ENCODE peak calls at places on chromosomes 7 and 10, in seven cellular contexts. Z, P, L, S, X, D and W are unnamed samples.
A peak's percentile ranks its signal among the peaks of the same experiment; 100 is the strongest.

GRCh38 chr7:152866791-152867481 is 107.4 kb downstream of the ACTR3B start:
- DNase-seq in Z (no peak), P (no peak), L (no peak), S (peak; percentile 8), X (no peak), D (peak; percentile 36), W (no peak)

GRCh38 chr7:4667776-4668509 is 14.2 kb upstream of the FOXK1 start:
- DNase-seq in Z (peak; percentile 90), P (no peak), L (peak; percentile 72), S (no peak), X (no peak), D (no peak), W (no peak)

GRCh38 chr7:77687100-77687746 is 9.0 kb upstream of the RSBN1L start:
- DNase-seq in Z (peak; percentile 85), P (no peak), L (peak; percentile 53), S (no peak), X (no peak), D (no peak), W (no peak)

GRCh38 chr10:132497788-132498561 is 39.6 kb upstream of the INPP5A start:
- DNase-seq in Z (no peak), P (no peak), L (no peak), S (no peak), X (peak; percentile 30), D (no peak), W (no peak)

GRCh38 chr7:88306590-88307048 is at the start of gene STEAP4:
- DNase-seq in Z (peak; percentile 0), P (peak; percentile 71), L (no peak), S (peak; percentile 81), X (peak; percentile 84), D (peak; percentile 77), W (peak; percentile 10)

GRCh38 chr7:80659120-80660055 is 20.9 kb downstream of the CD36 start:
- DNase-seq in Z (peak; percentile 62), P (peak; percentile 37), L (no peak), S (no peak), X (no peak), D (no peak), W (no peak)

GRCh38 chr7:27600247-27600646 is 62.4 kb downstream of the HIBADH start:
- DNase-seq in Z (no peak), P (no peak), L (no peak), S (no peak), X (no peak), D (no peak), W (no peak)

GRCh38 chr7:518630-519428 is 817 bp downstream of the PDGFA start:
- DNase-seq in Z (peak; percentile 71), P (peak; percentile 78), L (no peak), S (peak; percentile 89), X (peak; percentile 88), D (no peak), W (no peak)

GRCh38 chr7:123024989-123025758 is 29.7 kb upstream of the TAS2R16 start:
- DNase-seq in Z (no peak), P (no peak), L (no peak), S (no peak), X (no peak), D (no peak), W (no peak)

GRCh38 chr7:130781346-130781745 is 47.3 kb upstream of the KLF14 start:
- DNase-seq in Z (no peak), P (no peak), L (no peak), S (no peak), X (no peak), D (no peak), W (no peak)

GRCh38 chr10:117412469-117413005 is 37.3 kb upstream of the PDZD8 start:
- DNase-seq in Z (no peak), P (no peak), L (no peak), S (no peak), X (no peak), D (no peak), W (no peak)

GRCh38 chr7:33487998-33488682 is 358.8 kb downstream of the BBS9 start:
- DNase-seq in Z (no peak), P (no peak), L (no peak), S (no peak), X (no peak), D (no peak), W (no peak)

DNA sequence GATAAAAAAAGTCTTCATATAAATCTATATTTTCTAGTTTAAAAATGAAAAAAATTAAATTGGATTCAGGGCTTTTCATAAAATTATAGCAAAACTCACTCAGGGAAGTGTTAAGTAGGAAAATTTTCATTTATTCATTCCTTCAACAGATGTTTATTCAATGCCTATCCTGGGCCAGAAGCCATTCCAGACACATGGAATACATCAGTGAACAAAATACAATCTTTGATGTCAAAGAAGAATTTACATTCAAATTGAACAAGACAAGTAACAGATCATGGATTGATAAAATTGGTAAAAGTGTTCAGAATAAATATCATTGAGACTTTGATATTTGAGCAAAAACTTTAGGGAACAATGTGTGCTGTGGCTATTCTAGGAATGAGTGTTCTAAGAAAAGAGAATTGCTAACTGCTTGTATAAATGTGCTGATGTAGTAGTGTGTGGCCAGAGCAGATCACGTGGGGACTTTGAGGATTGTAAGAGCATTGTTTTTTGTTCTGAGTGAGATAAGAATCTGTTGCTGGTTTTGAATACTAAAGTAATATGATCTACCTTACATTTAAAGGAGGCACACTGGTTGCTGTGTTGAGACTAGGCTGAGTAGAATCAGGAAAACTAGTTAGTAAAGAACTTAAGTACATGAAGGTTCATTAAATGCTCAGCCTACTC is 957.2 kb downstream of the PCDH15 start:
- DNase-seq in Z (no peak), P (no peak), L (no peak), S (no peak), X (no peak), D (no peak), W (no peak)
- H3K27ac ChIP-seq in Z (no peak overlapping the region), P (no peak overlapping the region), L (no peak overlapping the region), S (no peak overlapping the region), X (no peak overlapping the region), D (no peak overlapping the region), W (no peak overlapping the region)

GRCh38 chr10:5507649-5508131 is 8.3 kb upstream of the CALML5 start:
- DNase-seq in Z (no peak), P (no peak), L (no peak), S (no peak), X (no peak), D (no peak), W (no peak)
- H3K27ac ChIP-seq in Z (no peak overlapping the region), P (no peak overlapping the region), L (no peak overlapping the region), S (no peak overlapping the region), X (no peak overlapping the region), D (no peak overlapping the region), W (peak overlapping the region; percentile 59)

GRCh38 chr10:3551761-3552160 is 233.2 kb downstream of the KLF6 start:
- DNase-seq in Z (no peak), P (no peak), L (no peak), S (no peak), X (no peak), D (no peak), W (no peak)
- H3K27ac ChIP-seq in Z (no peak overlapping the region), P (no peak overlapping the region), L (no peak overlapping the region), S (no peak overlapping the region), X (no peak overlapping the region), D (no peak overlapping the region), W (no peak overlapping the region)

GRCh38 chr10:29063806-29064644 is 224.8 kb upstream of the LYZL1 start:
- DNase-seq in Z (peak; percentile 52), P (no peak), L (no peak), S (no peak), X (no peak), D (no peak), W (no peak)
- H3K27ac ChIP-seq in Z (no peak overlapping the region), P (no peak overlapping the region), L (no peak overlapping the region), S (no peak overlapping the region), X (peak overlapping the region; percentile 21), D (no peak overlapping the region), W (no peak overlapping the region)

GRCh38 chr10:101066146-101066889 is 4.5 kb downstream of the KAZALD1 start:
- DNase-seq in Z (peak; percentile 57), P (peak; percentile 76), L (no peak), S (peak; percentile 94), X (peak; percentile 79), D (peak; percentile 91), W (no peak)
- H3K27ac ChIP-seq in Z (peak overlapping the region; percentile 33), P (no peak overlapping the region), L (no peak overlapping the region), S (peak overlapping the region; percentile 98), X (no peak overlapping the region), D (peak overlapping the region; percentile 76), W (peak overlapping the region; percentile 79)

DNA sequence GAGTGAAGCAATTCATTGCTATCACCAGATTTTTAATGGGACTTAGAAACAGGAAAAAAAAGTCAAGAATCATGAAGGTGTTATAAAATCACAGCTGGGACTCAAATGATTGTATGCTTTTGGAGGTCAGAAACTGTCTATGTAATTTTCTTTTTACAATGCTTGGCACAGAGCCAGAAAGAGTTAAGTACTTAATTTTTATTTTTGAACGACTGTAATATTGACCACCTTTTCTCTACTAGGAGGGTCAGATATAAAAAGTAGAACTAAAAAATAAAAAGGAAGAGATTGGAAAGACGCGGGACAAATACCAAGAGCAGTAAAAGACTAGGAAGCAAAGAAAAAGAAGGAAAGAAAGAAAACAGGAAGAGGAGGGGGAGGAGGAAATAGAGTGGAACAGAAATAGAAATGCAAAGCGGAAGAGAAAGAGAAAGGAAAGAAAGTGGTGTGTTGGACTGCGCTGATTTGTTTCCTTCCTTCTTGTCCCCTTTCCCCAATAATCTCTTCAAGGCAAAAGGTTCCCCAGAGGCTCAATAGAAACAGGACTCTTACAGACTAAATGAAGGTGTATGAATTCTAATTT is 23.2 kb upstream of the C1GALT1 start:
- DNase-seq in Z (no peak), P (no peak), L (no peak), S (no peak), X (no peak), D (no peak), W (no peak)
- H3K27ac ChIP-seq in Z (no peak overlapping the region), P (no peak overlapping the region), L (no peak overlapping the region), S (no peak overlapping the region), X (no peak overlapping the region), D (no peak overlapping the region), W (no peak overlapping the region)

GRCh38 chr10:13959443-13960359 is 371.0 kb downstream of the FRMD4A start:
- DNase-seq in Z (no peak), P (no peak), L (no peak), S (no peak), X (peak; percentile 72), D (no peak), W (no peak)
- H3K27ac ChIP-seq in Z (peak overlapping the region; percentile 39), P (no peak overlapping the region), L (no peak overlapping the region), S (peak overlapping the region; percentile 1), X (no peak overlapping the region), D (peak overlapping the region; percentile 75), W (peak overlapping the region; percentile 73)

GRCh38 chr10:121393522-121393921 is 204.7 kb downstream of the FGFR2 start:
- DNase-seq in Z (no peak), P (no peak), L (no peak), S (no peak), X (no peak), D (no peak), W (no peak)
- H3K27ac ChIP-seq in Z (no peak overlapping the region), P (no peak overlapping the region), L (no peak overlapping the region), S (no peak overlapping the region), X (no peak overlapping the region), D (no peak overlapping the region), W (no peak overlapping the region)

DNA sequence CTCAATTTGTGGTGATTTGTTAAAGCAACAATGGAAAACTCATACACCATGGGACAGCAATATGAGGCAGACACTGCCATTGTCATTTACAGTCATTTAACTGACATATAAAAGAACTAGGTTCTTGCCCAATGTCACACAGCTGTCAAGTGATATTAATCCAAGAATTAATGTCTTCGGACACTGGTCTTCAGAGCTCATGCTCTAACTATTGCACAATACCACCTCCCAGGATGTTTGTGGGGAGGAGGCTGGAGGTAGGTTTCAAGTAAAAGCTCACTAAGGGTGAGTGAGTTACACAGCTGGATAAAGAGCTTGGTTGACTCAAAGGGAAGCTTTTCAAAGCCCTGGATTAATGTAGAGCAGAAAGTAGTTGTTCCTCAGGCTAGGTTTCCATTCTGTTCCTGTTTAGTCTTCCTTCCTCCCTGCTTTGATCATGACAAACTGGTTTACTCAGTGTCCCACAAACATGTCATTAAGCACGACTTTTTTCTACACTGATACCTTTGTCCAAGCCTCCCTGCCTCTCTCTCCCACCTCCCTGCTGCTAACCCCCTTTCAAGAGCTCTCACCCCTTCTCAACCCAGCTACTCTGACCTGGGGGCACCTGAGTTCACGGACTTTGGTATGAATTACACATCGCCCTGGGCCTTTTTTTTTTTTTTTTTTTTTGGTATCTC is 995 bp upstream of the EXOC6 start:
- DNase-seq in Z (peak; percentile 18), P (no peak), L (no peak), S (no peak), X (no peak), D (no peak), W (no peak)
- H3K27ac ChIP-seq in Z (no peak overlapping the region), P (no peak overlapping the region), L (no peak overlapping the region), S (peak overlapping the region; percentile 97), X (no peak overlapping the region), D (no peak overlapping the region), W (peak overlapping the region; percentile 84)